ENCODE peak calls at places on chromosome 1, in eight cellular contexts. P is ovary, B is testis, U is HCT116, O is tibial nerve, Q is body of pancreas, Z is H1, L is lower leg skin. C is an unnamed sample.

GRCh38 chr1:154736840-154737239 is 128.9 kb upstream of the ADAR start:
- DNase-seq in B (no peak), U (no peak), L (no peak), Q (no peak), Z (no peak), P (no peak), O (no peak), C (no peak)

GRCh38 chr1:147243228-147243685 is 773 bp downstream of the CHD1L start:
- DNase-seq in U (no peak), Z (no peak), O (no peak), L (peak), Q (peak), B (peak), P (no peak), C (peak)

GRCh38 chr1:192476802-192477298 is 98.7 kb upstream of the RGS1 start:
- DNase-seq in O (no peak), Z (no peak), Q (no peak), B (peak), L (no peak), U (no peak), P (no peak), C (peak)

GRCh38 chr1:229221106-229222019 is 49.5 kb upstream of the RAB4A start:
- DNase-seq in B (no peak), U (no peak), Z (no peak), Q (peak), O (no peak), P (no peak), L (peak), C (peak)

GRCh38 chr1:175884369-175884768 is 141.0 kb upstream of the TNR start:
- DNase-seq in Q (no peak), U (no peak), O (no peak), P (no peak), Z (no peak), B (no peak), L (peak), C (no peak)

GRCh38 chr1:146049436-146049835 is 27.9 kb upstream of the HJV start:
- DNase-seq in L (peak), Z (no peak), P (no peak), Q (no peak), O (no peak), B (no peak), U (no peak), C (no peak)

GRCh38 chr1:2606004-2606805 is 19.6 kb downstream of the PRXL2B start:
- DNase-seq in O (no peak), Q (no peak), B (peak), L (peak), Z (no peak), U (no peak), P (peak), C (peak)

GRCh38 chr1:29939086-29939485 is 702.8 kb downstream of the PTPRU start:
- DNase-seq in B (no peak), Q (no peak), L (no peak), U (no peak), P (no peak), O (no peak), Z (no peak), C (no peak)

DNA sequence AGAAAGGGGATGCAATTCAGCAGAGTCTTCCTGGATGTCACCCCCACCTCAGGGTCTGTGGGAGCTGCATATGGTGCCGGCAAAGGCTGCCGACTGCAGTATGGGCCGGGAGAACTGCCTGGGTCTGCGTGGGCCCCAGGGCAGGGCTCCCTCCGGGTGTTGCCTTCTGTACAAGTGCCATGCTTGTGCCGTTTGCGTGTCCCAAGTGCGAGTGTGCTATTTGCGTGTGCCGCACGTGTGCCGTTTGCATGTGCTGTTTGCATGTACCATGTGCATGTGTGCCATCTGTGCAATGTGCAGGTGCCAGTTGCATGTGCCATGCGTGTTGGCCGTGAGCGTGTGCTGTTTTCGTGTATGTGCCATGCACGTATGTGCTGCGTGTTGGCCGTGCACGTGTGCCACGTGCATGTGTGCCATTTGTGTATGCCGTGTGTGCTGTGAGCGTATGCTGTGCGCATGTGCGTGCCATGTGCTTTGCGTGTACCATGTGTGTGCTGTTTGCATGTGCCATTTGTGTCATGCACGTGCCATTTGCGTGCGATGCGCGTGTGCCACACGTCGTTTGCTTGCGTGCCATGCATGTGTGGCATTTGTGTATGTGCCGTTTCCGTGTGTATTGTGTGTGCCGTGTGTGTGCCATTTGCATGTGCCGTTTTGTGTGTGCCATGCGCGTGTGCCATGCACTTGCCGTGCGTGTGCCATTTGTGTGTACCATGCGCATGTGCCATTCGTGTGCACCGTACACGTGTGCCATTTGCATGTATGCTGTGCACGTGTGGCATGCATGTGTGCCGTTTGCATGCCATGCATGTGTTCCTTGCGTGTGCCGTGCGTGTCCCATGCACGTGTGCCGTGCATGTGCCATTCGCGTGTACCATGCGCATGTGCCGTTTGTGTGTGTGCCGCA is 1.5 kb upstream of the TAS1R3 start:
- DNase-seq in Z (no peak), P (no peak), U (no peak), Q (no peak), O (no peak), B (no peak), L (no peak), C (no peak)
- TF ChIP-seq POLR2A in Z (no peak), P (no peak), U (peak), Q (no peak), O (no peak), B (no peak), L (no peak), C (no peak)

GRCh38 chr1:51423098-51423821 is 92.9 kb upstream of the TTC39A start:
- DNase-seq in L (no peak), O (no peak), U (no peak), P (no peak), Q (no peak), Z (no peak), B (peak), C (peak)

GRCh38 chr1:51422367-51423097 is 92.2 kb upstream of the TTC39A start:
- DNase-seq in L (no peak), O (no peak), B (no peak), Z (no peak), U (no peak), P (no peak), Q (no peak), C (no peak)

GRCh38 chr1:51418384-51418959 is 88.1 kb upstream of the TTC39A start:
- DNase-seq in Q (no peak), L (no peak), U (no peak), O (no peak), B (no peak), Z (no peak), P (no peak), C (no peak)

GRCh38 chr1:51421961-51422360 is 91.6 kb upstream of the TTC39A start:
- DNase-seq in O (no peak), P (no peak), B (no peak), Z (no peak), U (peak), L (no peak), Q (no peak), C (no peak)

GRCh38 chr1:51420867-51421627 is 90.7 kb upstream of the TTC39A start:
- DNase-seq in U (no peak), Z (no peak), P (no peak), L (no peak), O (no peak), Q (no peak), B (no peak), C (no peak)
- H3K4me3 ChIP-seq in U (no peak), Z (no peak), P (no peak), L (no peak), O (no peak), Q (no peak), B (no peak), C (no peak)

DNA sequence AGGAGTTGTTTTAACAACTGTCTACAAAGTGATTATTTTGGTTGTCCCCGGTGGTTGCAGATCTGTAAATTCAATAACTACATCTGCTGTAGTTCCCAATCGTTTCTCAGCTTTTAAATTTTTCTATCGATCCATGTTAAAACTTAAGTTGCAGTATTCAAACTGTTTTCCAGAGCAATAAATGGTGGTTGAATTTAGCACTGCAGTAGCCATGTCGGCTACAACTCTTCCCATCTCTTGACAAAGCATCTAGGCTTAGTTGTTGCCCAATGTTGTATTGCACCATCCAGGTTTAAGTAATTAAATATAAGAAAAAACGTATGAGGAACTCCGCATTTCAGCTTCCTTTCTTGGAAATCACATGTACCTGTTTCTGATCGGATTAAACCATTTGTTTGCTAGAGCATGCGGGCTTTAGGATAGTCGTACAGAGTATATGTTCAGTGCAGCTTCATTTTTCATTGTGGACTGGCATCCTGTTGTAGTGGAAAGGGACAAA is 996 bp downstream of the CNIH4 start:
- DNase-seq in L (no peak), Q (no peak), U (no peak), B (no peak), P (no peak), O (no peak), Z (no peak), C (no peak)
- TF ChIP-seq POLR2A in L (no peak), Q (no peak), U (no peak), B (no peak), P (no peak), O (no peak), Z (no peak), C (no peak)

DNA sequence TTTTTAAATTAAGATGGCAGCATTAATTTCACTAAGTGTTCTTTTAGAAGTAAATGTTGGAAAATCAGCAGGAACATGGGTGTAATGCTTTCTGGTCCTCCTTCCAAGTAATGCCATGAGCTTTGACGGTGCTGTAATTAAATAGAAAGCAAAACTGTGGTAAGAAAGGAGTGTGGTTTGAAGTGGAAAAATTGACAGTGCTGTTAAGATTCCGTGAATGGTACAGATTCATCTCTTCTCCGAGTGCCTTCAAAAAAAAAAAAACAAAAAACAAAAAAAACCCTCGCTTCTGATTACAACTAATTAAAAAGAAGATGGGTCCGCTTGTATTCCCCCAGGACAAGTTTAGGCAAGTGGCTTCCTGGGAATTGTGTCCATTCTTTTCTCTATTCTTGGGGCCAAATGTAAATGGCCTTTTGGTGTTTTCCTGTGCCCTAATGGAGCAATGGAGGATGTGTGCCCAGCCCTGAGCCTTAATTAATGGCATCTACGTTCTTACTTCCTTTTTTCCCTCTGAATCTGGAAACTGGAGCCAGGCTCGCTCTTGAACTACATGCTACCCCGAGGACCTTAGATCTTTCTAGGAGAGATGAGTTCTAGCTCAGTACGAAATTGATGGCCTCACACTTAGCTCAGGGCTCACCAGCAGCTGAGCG is 5.1 kb downstream of the LMO4 start:
- DNase-seq in L (no peak), O (no peak), B (no peak), Z (no peak), P (no peak), Q (no peak), U (no peak), C (no peak)
- H3K4me3 ChIP-seq in L (no peak), O (peak), B (peak), Z (peak), P (no peak), Q (no peak), U (no peak), C (peak)

GRCh38 chr1:159008744-159009188 is 941 bp upstream of the IFI16 start:
- DNase-seq in Z (no peak), L (no peak), B (no peak), U (no peak), P (no peak), Q (no peak), O (no peak), C (peak)
- TF ChIP-seq POLR2A in Z (no peak), L (no peak), B (no peak), U (no peak), P (no peak), Q (no peak), O (no peak), C (no peak)

GRCh38 chr1:214184992-214185391 is 96.0 kb upstream of the SMYD2 start:
- DNase-seq in O (no peak), P (no peak), Z (no peak), Q (no peak), B (no peak), L (no peak), U (no peak), C (no peak)

GRCh38 chr1:214186118-214186517 is 94.8 kb upstream of the SMYD2 start:
- DNase-seq in O (no peak), Q (no peak), Z (no peak), P (no peak), L (no peak), B (no peak), U (no peak), C (no peak)

GRCh38 chr1:214187933-214188332 is 93.0 kb upstream of the SMYD2 start:
- DNase-seq in P (no peak), L (no peak), Z (no peak), Q (no peak), B (no peak), O (no peak), U (no peak), C (no peak)

GRCh38 chr1:214188835-214189234 is 92.1 kb upstream of the SMYD2 start:
- DNase-seq in Q (no peak), O (no peak), P (no peak), Z (no peak), L (no peak), B (no peak), U (no peak), C (no peak)

GRCh38 chr1:214187152-214187900 is 93.6 kb upstream of the SMYD2 start:
- DNase-seq in U (no peak), O (no peak), Z (no peak), L (no peak), B (no peak), P (no peak), Q (no peak), C (no peak)
- H3K4me3 ChIP-seq in U (no peak), O (no peak), Z (peak), L (no peak), B (peak), P (no peak), Q (no peak), C (no peak)